ENCODE peak calls at places on chromosome 20, in four cellular contexts. S, B, V and Y are unnamed samples.

GRCh38 chr20:51410586-51411325 is 131.8 kb downstream of the NFATC2 start:
- DNase-seq in V (no peak), S (no peak), B (no peak), Y (no peak)

GRCh38 chr20:25991756-25992130 is 295.1 kb upstream of the ZNF337 start:
- DNase-seq in S (no peak), V (no peak), B (no peak), Y (no peak)

GRCh38 chr20:45345104-45345936 is 2.9 kb downstream of the SDC4 start:
- DNase-seq in V (no peak), S (no peak), B (peak; percentile 56), Y (no peak)

GRCh38 chr20:22816016-22816415 is 219.1 kb upstream of the SSTR4 start:
- DNase-seq in V (no peak), S (no peak), B (no peak), Y (no peak)

GRCh38 chr20:19992996-19993908 is 23.9 kb upstream of the NAA20 start:
- DNase-seq in B (peak; percentile 87), S (peak; percentile 30), V (peak; percentile 30), Y (peak; percentile 76)

GRCh38 chr20:58868795-58869194 is 16.3 kb downstream of the GNAS start:
- DNase-seq in S (peak; percentile 57), V (no peak), B (no peak), Y (peak; percentile 49)

GRCh38 chr20:49185071-49185757 is 2.9 kb downstream of the STAU1 start:
- DNase-seq in B (no peak), S (no peak), V (no peak), Y (no peak)

GRCh38 chr20:48823960-48824497 is 3.8 kb downstream of the PREX1 start:
- DNase-seq in B (peak; percentile 66), V (no peak), S (no peak), Y (no peak)

GRCh38 chr20:63653974-63654680 is 903 bp upstream of the STMN3 start:
- DNase-seq in V (no peak), B (no peak), S (no peak), Y (no peak)

GRCh38 chr20:11902264-11902663 is 15.4 kb upstream of the BTBD3 start:
- DNase-seq in S (no peak), B (peak; percentile 16), V (no peak), Y (no peak)

GRCh38 chr20:31569163-31570020 is 35.7 kb upstream of the ID1 start:
- DNase-seq in S (peak; percentile 84), V (peak; percentile 78), B (peak; percentile 64), Y (peak; percentile 80)

GRCh38 chr20:49685809-49686208 is 27.9 kb downstream of the B4GALT5 start:
- DNase-seq in B (peak; percentile 53), S (no peak), V (no peak), Y (no peak)

GRCh38 chr20:31704225-31705119 is 18.2 kb downstream of the BCL2L1 start:
- DNase-seq in V (peak; percentile 35), B (peak; percentile 84), S (peak; percentile 67), Y (no peak)

GRCh38 chr20:63962426-63963347 is 6.5 kb upstream of the UCKL1 start:
- DNase-seq in B (no peak), S (no peak), V (no peak), Y (no peak)

GRCh38 chr20:54379893-54380292 is 95.5 kb upstream of the DOK5 start:
- DNase-seq in V (no peak), S (no peak), B (no peak), Y (no peak)

GRCh38 chr20:44074252-44075151 is 112.5 kb downstream of the JPH2 start:
- DNase-seq in S (no peak), B (peak; percentile 23), V (no peak), Y (no peak)

GRCh38 chr20:4613184-4613583 is 108.5 kb upstream of the PRND start:
- DNase-seq in V (no peak), S (no peak), B (no peak), Y (no peak)

GRCh38 chr20:4610871-4611270 is 110.8 kb upstream of the PRND start:
- DNase-seq in S (no peak), V (no peak), B (no peak), Y (no peak)

GRCh38 chr20:4617484-4617883 is 104.2 kb upstream of the PRND start:
- DNase-seq in V (no peak), S (no peak), B (no peak), Y (no peak)

GRCh38 chr20:4617019-4617418 is 104.7 kb upstream of the PRND start:
- DNase-seq in B (no peak), V (no peak), S (no peak), Y (no peak)

DNA sequence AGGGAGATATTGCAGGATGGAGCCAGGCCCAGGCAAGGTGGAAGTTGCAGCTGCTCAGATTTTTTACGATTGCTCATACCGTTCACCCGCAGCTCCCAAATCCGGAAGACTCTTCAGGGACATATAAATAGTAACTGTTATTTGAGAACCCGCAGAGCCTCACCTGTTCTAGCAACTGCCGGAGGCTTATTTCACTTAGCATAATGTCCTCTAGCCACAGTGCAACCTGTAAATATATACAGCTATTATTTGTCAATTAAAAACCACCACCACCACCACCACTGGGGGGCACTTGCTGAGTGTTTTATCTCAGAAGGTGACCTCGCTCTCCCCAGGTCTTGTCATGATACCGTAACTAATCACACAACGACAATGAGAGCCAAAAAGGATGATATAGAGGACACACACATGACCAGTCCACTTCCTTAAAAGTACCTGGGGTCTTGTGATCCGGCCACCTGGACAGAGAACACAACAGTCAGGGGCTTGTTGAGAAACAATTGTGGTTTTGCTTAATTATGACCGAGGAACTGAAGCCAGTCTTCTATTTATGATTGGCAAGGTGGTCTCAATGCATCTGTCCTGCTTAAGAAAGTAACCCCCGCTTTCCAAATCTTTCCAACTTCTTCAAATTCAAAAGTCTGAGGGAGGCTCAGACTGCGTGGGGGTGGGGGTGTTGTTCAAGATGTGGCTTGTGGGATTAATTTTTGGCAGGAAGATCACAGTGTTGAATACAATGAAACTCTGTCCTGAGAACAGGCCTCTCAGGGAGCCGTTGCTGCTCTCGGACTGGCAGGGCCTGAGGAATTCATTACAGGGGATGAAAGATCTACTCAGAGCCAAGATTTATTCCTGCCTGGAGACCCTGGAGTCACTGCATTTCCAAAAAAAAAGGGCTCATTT is 107.7 kb upstream of the PRND start:
- DNase-seq in S (peak; percentile 80), V (peak; percentile 67), B (peak; percentile 80), Y (peak; percentile 57)
- TF ChIP-seq CTCF in S (peak; percentile 78), V (peak; percentile 30), B (peak; percentile 63), Y (peak; percentile 66)

GRCh38 chr20:3659492-3660261 is 3.5 kb downstream of the GFRA4 start:
- DNase-seq in V (no peak), S (no peak), B (no peak), Y (peak; percentile 30)
- TF ChIP-seq CTCF in V (no peak), S (peak; percentile 36), B (no peak), Y (peak; percentile 34)

DNA sequence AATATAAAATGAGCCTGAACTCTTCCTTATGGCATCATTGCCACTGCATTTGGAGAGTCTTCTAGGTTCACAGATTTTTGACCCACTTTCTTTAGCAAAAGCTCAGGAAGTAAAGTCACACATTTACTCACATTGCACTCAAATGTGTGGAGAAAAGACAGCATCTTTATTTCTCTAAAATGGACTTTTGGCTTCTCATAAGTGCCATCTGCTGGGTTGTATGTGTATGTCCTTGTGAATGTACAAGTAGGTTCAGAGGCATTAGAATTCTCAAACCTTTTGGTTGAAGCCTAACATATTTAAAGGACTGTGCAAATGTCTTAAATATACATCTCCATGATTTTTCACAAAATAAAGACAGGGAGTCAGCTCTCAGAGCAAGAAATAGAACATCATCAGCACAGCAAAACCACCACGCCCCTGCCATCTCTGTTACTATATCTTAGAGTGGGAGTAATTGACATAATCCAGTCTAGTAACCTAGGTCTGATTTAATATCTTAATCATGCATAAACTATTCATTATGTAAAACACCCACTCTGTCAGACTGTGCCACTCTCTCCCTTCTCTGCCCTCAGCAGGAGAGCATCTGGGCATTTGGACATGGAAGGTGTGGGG is 42.2 kb upstream of the SPTLC3 start:
- DNase-seq in V (no peak), S (peak; percentile 17), B (peak; percentile 40), Y (no peak)
- TF ChIP-seq CTCF in V (no peak), S (peak; percentile 46), B (peak; percentile 51), Y (peak; percentile 48)

GRCh38 chr20:47152078-47152477 is 204.4 kb downstream of the ZMYND8 start:
- DNase-seq in V (no peak), S (no peak), B (no peak), Y (no peak)

GRCh38 chr20:47148059-47148458 is 208.4 kb downstream of the ZMYND8 start:
- DNase-seq in S (no peak), V (no peak), B (no peak), Y (no peak)

GRCh38 chr20:47149939-47150338 is 206.6 kb downstream of the ZMYND8 start:
- DNase-seq in S (no peak), B (no peak), V (no peak), Y (no peak)

GRCh38 chr20:47154089-47154488 is 202.4 kb downstream of the ZMYND8 start:
- DNase-seq in S (no peak), V (no peak), B (no peak), Y (no peak)

GRCh38 chr20:47150403-47151152 is 205.9 kb downstream of the ZMYND8 start:
- DNase-seq in B (peak; percentile 88), S (peak; percentile 95), V (peak; percentile 90), Y (peak; percentile 91)
- TF ChIP-seq CTCF in B (peak; percentile 57), S (peak; percentile 95), V (peak; percentile 44), Y (peak; percentile 90)